ENCODE peak calls at places on chromosomes 4 and X, in ten cellular contexts. One of them, this sample, is unnamed.

GRCh38 chrX:154327026-154327820 is 31.6 kb downstream of the TKTL1 start:
- DNase-seq in effector memory CD4-positive, alpha-beta T cell: no peak
- DNase-seq in ovary: no peak
- DNase-seq in AG09309: peak; percentile 35
- DNase-seq in tibial artery: no peak
- DNase-seq in coronary artery: no peak
- DNase-seq in CD4-positive, CD25-positive, alpha-beta regulatory T cell: peak; percentile 64
- DNase-seq in right cardiac atrium: no peak
- DNase-seq in CD4-positive, alpha-beta memory T cell: peak; percentile 63
- DNase-seq in hepatocyte: no peak
- DNase-seq in this sample: no peak

GRCh38 chrX:57286507-57287251 is at the start of gene FAAH2:
- DNase-seq in CD4-positive, CD25-positive, alpha-beta regulatory T cell: peak; percentile 57
- DNase-seq in right cardiac atrium: no peak
- DNase-seq in tibial artery: no peak
- DNase-seq in CD4-positive, alpha-beta memory T cell: peak; percentile 94
- DNase-seq in AG09309: no peak
- DNase-seq in coronary artery: no peak
- DNase-seq in hepatocyte: peak; percentile 87
- DNase-seq in effector memory CD4-positive, alpha-beta T cell: peak; percentile 60
- DNase-seq in ovary: no peak
- DNase-seq in this sample: peak; percentile 21

GRCh38 chr4:81504685-81505598 is 33.2 kb upstream of the RASGEF1B start:
- DNase-seq in right cardiac atrium: peak; percentile 72
- DNase-seq in AG09309: no peak
- DNase-seq in ovary: no peak
- DNase-seq in coronary artery: no peak
- DNase-seq in CD4-positive, CD25-positive, alpha-beta regulatory T cell: peak; percentile 61
- DNase-seq in CD4-positive, alpha-beta memory T cell: peak; percentile 73
- DNase-seq in hepatocyte: no peak
- DNase-seq in tibial artery: peak; percentile 84
- DNase-seq in effector memory CD4-positive, alpha-beta T cell: peak; percentile 37
- DNase-seq in this sample: peak; percentile 75

GRCh38 chr4:62917649-62918048 is 1491.6 kb downstream of the TECRL start:
- DNase-seq in ovary: no peak
- DNase-seq in right cardiac atrium: no peak
- DNase-seq in CD4-positive, alpha-beta memory T cell: no peak
- DNase-seq in CD4-positive, CD25-positive, alpha-beta regulatory T cell: no peak
- DNase-seq in hepatocyte: no peak
- DNase-seq in effector memory CD4-positive, alpha-beta T cell: no peak
- DNase-seq in tibial artery: no peak
- DNase-seq in coronary artery: no peak
- DNase-seq in AG09309: no peak
- DNase-seq in this sample: no peak

GRCh38 chr4:124854968-124855367 is 142.4 kb upstream of the ANKRD50 start:
- DNase-seq in right cardiac atrium: no peak
- DNase-seq in tibial artery: no peak
- DNase-seq in AG09309: peak; percentile 32
- DNase-seq in ovary: no peak
- DNase-seq in effector memory CD4-positive, alpha-beta T cell: no peak
- DNase-seq in CD4-positive, alpha-beta memory T cell: no peak
- DNase-seq in hepatocyte: no peak
- DNase-seq in CD4-positive, CD25-positive, alpha-beta regulatory T cell: no peak
- DNase-seq in coronary artery: no peak
- DNase-seq in this sample: no peak

GRCh38 chr4:156949373-156949814 is 22.2 kb downstream of the PDGFC start:
- DNase-seq in right cardiac atrium: no peak
- DNase-seq in CD4-positive, CD25-positive, alpha-beta regulatory T cell: no peak
- DNase-seq in coronary artery: no peak
- DNase-seq in tibial artery: no peak
- DNase-seq in hepatocyte: no peak
- DNase-seq in AG09309: no peak
- DNase-seq in ovary: no peak
- DNase-seq in effector memory CD4-positive, alpha-beta T cell: no peak
- DNase-seq in CD4-positive, alpha-beta memory T cell: no peak
- DNase-seq in this sample: no peak

GRCh38 chrX:19839770-19840254 is 47.6 kb downstream of the SH3KBP1 start:
- DNase-seq in hepatocyte: no peak
- DNase-seq in effector memory CD4-positive, alpha-beta T cell: no peak
- DNase-seq in coronary artery: no peak
- DNase-seq in right cardiac atrium: no peak
- DNase-seq in CD4-positive, alpha-beta memory T cell: peak; percentile 43
- DNase-seq in ovary: no peak
- DNase-seq in CD4-positive, CD25-positive, alpha-beta regulatory T cell: peak; percentile 48
- DNase-seq in tibial artery: no peak
- DNase-seq in AG09309: no peak
- DNase-seq in this sample: no peak

GRCh38 chr4:3369781-3370660 is 71.7 kb upstream of the HGFAC start:
- DNase-seq in AG09309: peak; percentile 80
- DNase-seq in right cardiac atrium: peak; percentile 57
- DNase-seq in effector memory CD4-positive, alpha-beta T cell: no peak
- DNase-seq in tibial artery: peak; percentile 53
- DNase-seq in CD4-positive, alpha-beta memory T cell: peak; percentile 77
- DNase-seq in ovary: no peak
- DNase-seq in CD4-positive, CD25-positive, alpha-beta regulatory T cell: peak; percentile 19
- DNase-seq in coronary artery: peak; percentile 54
- DNase-seq in hepatocyte: peak; percentile 55
- DNase-seq in this sample: peak; percentile 87

GRCh38 chr4:22315643-22316042 is 200.2 kb downstream of the ADGRA3 start:
- DNase-seq in right cardiac atrium: no peak
- DNase-seq in AG09309: peak; percentile 2
- DNase-seq in CD4-positive, alpha-beta memory T cell: no peak
- DNase-seq in CD4-positive, CD25-positive, alpha-beta regulatory T cell: no peak
- DNase-seq in tibial artery: no peak
- DNase-seq in hepatocyte: peak; percentile 5
- DNase-seq in ovary: no peak
- DNase-seq in effector memory CD4-positive, alpha-beta T cell: no peak
- DNase-seq in coronary artery: no peak
- DNase-seq in this sample: no peak

GRCh38 chr4:128221556-128221955 is 66.1 kb downstream of the PGRMC2 start:
- DNase-seq in right cardiac atrium: no peak
- DNase-seq in CD4-positive, alpha-beta memory T cell: no peak
- DNase-seq in ovary: no peak
- DNase-seq in tibial artery: no peak
- DNase-seq in effector memory CD4-positive, alpha-beta T cell: no peak
- DNase-seq in hepatocyte: no peak
- DNase-seq in CD4-positive, CD25-positive, alpha-beta regulatory T cell: no peak
- DNase-seq in coronary artery: no peak
- DNase-seq in AG09309: no peak
- DNase-seq in this sample: no peak

GRCh38 chr4:128225148-128225547 is 62.5 kb downstream of the PGRMC2 start:
- DNase-seq in effector memory CD4-positive, alpha-beta T cell: no peak
- DNase-seq in CD4-positive, CD25-positive, alpha-beta regulatory T cell: no peak
- DNase-seq in ovary: no peak
- DNase-seq in right cardiac atrium: no peak
- DNase-seq in CD4-positive, alpha-beta memory T cell: no peak
- DNase-seq in tibial artery: no peak
- DNase-seq in hepatocyte: no peak
- DNase-seq in coronary artery: no peak
- DNase-seq in AG09309: no peak
- DNase-seq in this sample: no peak

GRCh38 chr4:128220286-128221235 is 67.1 kb downstream of the PGRMC2 start:
- DNase-seq in AG09309: peak; percentile 37
- DNase-seq in right cardiac atrium: no peak
- DNase-seq in tibial artery: no peak
- DNase-seq in CD4-positive, alpha-beta memory T cell: no peak
- DNase-seq in hepatocyte: no peak
- DNase-seq in CD4-positive, CD25-positive, alpha-beta regulatory T cell: peak; percentile 10
- DNase-seq in effector memory CD4-positive, alpha-beta T cell: no peak
- DNase-seq in ovary: no peak
- DNase-seq in coronary artery: no peak
- DNase-seq in this sample: no peak
- H3K4me3 ChIP-seq in AG09309: no peak overlapping the region
- H3K4me3 ChIP-seq in right cardiac atrium: no peak overlapping the region
- H3K4me3 ChIP-seq in tibial artery: no peak overlapping the region
- H3K4me3 ChIP-seq in CD4-positive, alpha-beta memory T cell: no peak overlapping the region
- H3K4me3 ChIP-seq in hepatocyte: no peak overlapping the region
- H3K4me3 ChIP-seq in CD4-positive, CD25-positive, alpha-beta regulatory T cell: no peak overlapping the region
- H3K4me3 ChIP-seq in effector memory CD4-positive, alpha-beta T cell: no peak overlapping the region
- H3K4me3 ChIP-seq in ovary: no peak overlapping the region
- H3K4me3 ChIP-seq in coronary artery: no peak overlapping the region
- H3K4me3 ChIP-seq in this sample: no peak overlapping the region

DNA sequence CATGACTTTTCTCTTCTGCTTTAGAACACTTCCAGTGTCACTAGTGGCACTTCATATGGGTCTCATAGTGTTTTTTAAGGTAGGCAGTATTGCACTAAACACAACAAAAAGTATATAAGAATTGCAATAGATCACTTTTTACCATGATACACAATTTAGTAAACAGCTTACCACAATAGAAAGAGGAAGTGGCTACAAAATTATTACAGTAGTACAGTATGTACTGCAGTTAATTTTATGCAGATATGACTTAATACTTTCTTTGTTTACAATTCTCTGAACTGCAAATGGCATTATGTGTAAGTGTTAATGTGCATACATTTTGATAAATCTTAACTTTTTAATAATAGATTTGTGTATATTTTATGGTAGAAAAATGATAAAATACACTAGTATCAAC is 157.3 kb downstream of the RRAGB start:
- DNase-seq in effector memory CD4-positive, alpha-beta T cell: no peak
- DNase-seq in coronary artery: no peak
- DNase-seq in AG09309: no peak
- DNase-seq in CD4-positive, alpha-beta memory T cell: no peak
- DNase-seq in right cardiac atrium: no peak
- DNase-seq in tibial artery: no peak
- DNase-seq in hepatocyte: no peak
- DNase-seq in ovary: no peak
- DNase-seq in CD4-positive, CD25-positive, alpha-beta regulatory T cell: no peak
- DNase-seq in this sample: no peak
- H3K4me3 ChIP-seq in effector memory CD4-positive, alpha-beta T cell: no peak overlapping the region
- H3K4me3 ChIP-seq in coronary artery: no peak overlapping the region
- H3K4me3 ChIP-seq in AG09309: no peak overlapping the region
- H3K4me3 ChIP-seq in CD4-positive, alpha-beta memory T cell: no peak overlapping the region
- H3K4me3 ChIP-seq in right cardiac atrium: no peak overlapping the region
- H3K4me3 ChIP-seq in tibial artery: no peak overlapping the region
- H3K4me3 ChIP-seq in hepatocyte: no peak overlapping the region
- H3K4me3 ChIP-seq in ovary: no peak overlapping the region
- H3K4me3 ChIP-seq in CD4-positive, CD25-positive, alpha-beta regulatory T cell: no peak overlapping the region
- H3K4me3 ChIP-seq in this sample: no peak overlapping the region

GRCh38 chr4:158811704-158812103 is 42.9 kb downstream of the FNIP2 start:
- DNase-seq in CD4-positive, CD25-positive, alpha-beta regulatory T cell: no peak
- DNase-seq in ovary: no peak
- DNase-seq in hepatocyte: no peak
- DNase-seq in coronary artery: no peak
- DNase-seq in right cardiac atrium: no peak
- DNase-seq in CD4-positive, alpha-beta memory T cell: no peak
- DNase-seq in tibial artery: peak; percentile 50
- DNase-seq in effector memory CD4-positive, alpha-beta T cell: no peak
- DNase-seq in AG09309: no peak
- DNase-seq in this sample: no peak

GRCh38 chr4:158811216-158811540 is 42.4 kb downstream of the FNIP2 start:
- DNase-seq in tibial artery: no peak
- DNase-seq in right cardiac atrium: no peak
- DNase-seq in effector memory CD4-positive, alpha-beta T cell: no peak
- DNase-seq in CD4-positive, alpha-beta memory T cell: no peak
- DNase-seq in coronary artery: no peak
- DNase-seq in ovary: no peak
- DNase-seq in CD4-positive, CD25-positive, alpha-beta regulatory T cell: no peak
- DNase-seq in AG09309: no peak
- DNase-seq in hepatocyte: no peak
- DNase-seq in this sample: no peak

GRCh38 chr4:158813113-158813512 is 44.3 kb downstream of the FNIP2 start:
- DNase-seq in hepatocyte: no peak
- DNase-seq in ovary: no peak
- DNase-seq in effector memory CD4-positive, alpha-beta T cell: no peak
- DNase-seq in right cardiac atrium: no peak
- DNase-seq in CD4-positive, CD25-positive, alpha-beta regulatory T cell: no peak
- DNase-seq in AG09309: no peak
- DNase-seq in tibial artery: no peak
- DNase-seq in coronary artery: no peak
- DNase-seq in CD4-positive, alpha-beta memory T cell: no peak
- DNase-seq in this sample: no peak

GRCh38 chr4:158812543-158812942 is 43.7 kb downstream of the FNIP2 start:
- DNase-seq in ovary: no peak
- DNase-seq in effector memory CD4-positive, alpha-beta T cell: no peak
- DNase-seq in tibial artery: no peak
- DNase-seq in CD4-positive, alpha-beta memory T cell: no peak
- DNase-seq in AG09309: no peak
- DNase-seq in coronary artery: no peak
- DNase-seq in right cardiac atrium: no peak
- DNase-seq in hepatocyte: no peak
- DNase-seq in CD4-positive, CD25-positive, alpha-beta regulatory T cell: no peak
- DNase-seq in this sample: no peak

DNA sequence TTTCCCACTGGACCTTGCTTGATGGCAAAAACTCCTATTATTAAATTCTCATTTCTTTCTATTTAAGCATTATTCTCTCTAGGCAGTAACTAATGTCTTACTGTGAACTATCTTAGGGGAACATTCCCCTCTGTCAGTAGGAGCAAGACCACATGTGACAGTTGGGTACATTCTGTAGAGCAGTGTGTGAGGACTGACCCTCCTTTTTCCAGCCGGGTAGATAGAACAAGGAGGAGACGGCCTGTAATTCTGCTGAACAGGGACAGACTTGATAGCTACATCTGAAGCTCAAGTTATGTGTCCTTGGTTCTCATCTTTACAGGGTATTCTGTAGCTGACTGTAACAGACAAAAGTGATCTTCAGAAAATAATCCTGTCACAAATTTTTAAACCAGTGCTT is 43.3 kb downstream of the FNIP2 start:
- DNase-seq in CD4-positive, alpha-beta memory T cell: no peak
- DNase-seq in AG09309: no peak
- DNase-seq in hepatocyte: no peak
- DNase-seq in right cardiac atrium: no peak
- DNase-seq in effector memory CD4-positive, alpha-beta T cell: no peak
- DNase-seq in ovary: no peak
- DNase-seq in tibial artery: no peak
- DNase-seq in coronary artery: no peak
- DNase-seq in CD4-positive, CD25-positive, alpha-beta regulatory T cell: no peak
- DNase-seq in this sample: no peak
- H3K4me3 ChIP-seq in CD4-positive, alpha-beta memory T cell: no peak overlapping the region
- H3K4me3 ChIP-seq in AG09309: no peak overlapping the region
- H3K4me3 ChIP-seq in hepatocyte: no peak overlapping the region
- H3K4me3 ChIP-seq in right cardiac atrium: no peak overlapping the region
- H3K4me3 ChIP-seq in effector memory CD4-positive, alpha-beta T cell: no peak overlapping the region
- H3K4me3 ChIP-seq in ovary: no peak overlapping the region
- H3K4me3 ChIP-seq in tibial artery: no peak overlapping the region
- H3K4me3 ChIP-seq in coronary artery: no peak overlapping the region
- H3K4me3 ChIP-seq in CD4-positive, CD25-positive, alpha-beta regulatory T cell: no peak overlapping the region
- H3K4me3 ChIP-seq in this sample: no peak overlapping the region

DNA sequence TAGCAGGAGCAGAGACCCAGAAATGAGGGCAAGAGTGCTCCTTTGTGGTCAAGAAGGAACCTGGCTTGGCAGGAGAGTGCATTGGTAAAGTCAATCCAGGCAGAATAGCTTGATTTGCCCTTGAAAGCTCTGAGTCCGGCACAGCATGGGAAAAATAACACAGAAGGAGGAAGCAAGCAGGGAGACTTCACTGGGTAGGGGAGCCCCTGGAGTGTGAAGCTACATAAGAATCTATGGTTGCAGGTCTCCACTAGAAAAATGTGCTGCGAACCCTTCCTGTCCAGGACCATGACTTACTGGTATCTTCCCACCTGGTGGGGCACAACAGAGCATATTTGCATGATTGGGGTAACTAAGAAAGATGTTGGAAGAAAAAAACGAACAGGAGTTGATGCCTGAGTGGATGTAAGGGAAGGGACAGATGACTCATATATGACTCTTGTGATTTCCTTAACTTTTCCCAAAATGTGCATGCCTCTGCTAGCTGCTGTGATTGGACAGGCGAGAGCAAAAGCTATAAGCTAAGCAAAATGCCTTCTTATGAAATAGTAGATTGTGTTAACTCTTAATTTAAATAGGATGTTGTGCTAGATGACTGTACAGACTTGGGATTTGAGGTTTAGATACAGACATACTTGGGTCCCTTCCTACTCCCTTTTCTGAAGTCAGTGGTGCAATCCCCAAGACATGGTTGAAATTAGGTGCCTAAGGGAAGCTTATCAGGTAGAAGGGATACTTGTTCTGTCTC is 3.3 kb downstream of the IL13RA1 start:
- DNase-seq in tibial artery: no peak
- DNase-seq in ovary: no peak
- DNase-seq in hepatocyte: no peak
- DNase-seq in AG09309: peak; percentile 59
- DNase-seq in CD4-positive, alpha-beta memory T cell: no peak
- DNase-seq in CD4-positive, CD25-positive, alpha-beta regulatory T cell: no peak
- DNase-seq in right cardiac atrium: no peak
- DNase-seq in effector memory CD4-positive, alpha-beta T cell: no peak
- DNase-seq in coronary artery: no peak
- DNase-seq in this sample: no peak
- H3K4me3 ChIP-seq in tibial artery: peak overlapping the region; percentile 80
- H3K4me3 ChIP-seq in ovary: no peak overlapping the region
- H3K4me3 ChIP-seq in hepatocyte: no peak overlapping the region
- H3K4me3 ChIP-seq in AG09309: no peak overlapping the region
- H3K4me3 ChIP-seq in CD4-positive, alpha-beta memory T cell: no peak overlapping the region
- H3K4me3 ChIP-seq in CD4-positive, CD25-positive, alpha-beta regulatory T cell: no peak overlapping the region
- H3K4me3 ChIP-seq in right cardiac atrium: peak overlapping the region; percentile 22
- H3K4me3 ChIP-seq in effector memory CD4-positive, alpha-beta T cell: no peak overlapping the region
- H3K4me3 ChIP-seq in coronary artery: peak overlapping the region; percentile 11
- H3K4me3 ChIP-seq in this sample: no peak overlapping the region